ENCODE peak calls at places on chromosomes 1 and 21, in eight cellular contexts. J, X, K, D, Z, O, P and L are unnamed samples.

GRCh38 chr1:40078512-40079333 is 18.3 kb downstream of the PPT1 start:
- DNase-seq in J (peak), X (peak), K (peak), D (no peak), Z (peak), O (peak), P (peak), L (peak)

GRCh38 chr1:203338335-203339036 is 12.4 kb downstream of the FMOD start:
- DNase-seq in J (peak), X (peak), K (peak), D (peak), Z (peak), O (peak), P (peak), L (peak)

GRCh38 chr1:117821382-117821755 is 108.1 kb downstream of the GDAP2 start:
- DNase-seq in J (peak), X (no peak), K (no peak), D (no peak), Z (no peak), O (no peak), P (no peak), L (no peak)

GRCh38 chr1:221161571-221162041 is 282.4 kb downstream of the HLX start:
- DNase-seq in J (peak), X (no peak), K (no peak), D (no peak), Z (no peak), O (no peak), P (no peak), L (no peak)

GRCh38 chr1:235079443-235079967 is 49.1 kb downstream of the TOMM20 start:
- DNase-seq in J (no peak), X (no peak), K (peak), D (no peak), Z (no peak), O (peak), P (no peak), L (peak)

GRCh38 chr1:186623547-186623946 is 56.7 kb downstream of the PTGS2 start:
- DNase-seq in J (no peak), X (no peak), K (no peak), D (no peak), Z (no peak), O (no peak), P (no peak), L (no peak)

GRCh38 chr1:78061825-78062523 is 16.2 kb downstream of the GIPC2 start:
- DNase-seq in J (peak), X (no peak), K (no peak), D (no peak), Z (peak), O (no peak), P (no peak), L (no peak)

GRCh38 chr1:26828352-26829093 is 2.0 kb downstream of the ZDHHC18 start:
- DNase-seq in J (no peak), X (no peak), K (peak), D (peak), Z (no peak), O (no peak), P (no peak), L (no peak)

GRCh38 chr1:185733818-185734709 is at the start of gene HMCN1:
- DNase-seq in J (peak), X (no peak), K (peak), D (peak), Z (peak), O (peak), P (peak), L (peak)

GRCh38 chr1:78540056-78540455 is 49.3 kb downstream of the PTGFR start:
- DNase-seq in J (no peak), X (no peak), K (no peak), D (no peak), Z (no peak), O (no peak), P (no peak), L (no peak)

GRCh38 chr1:225879521-225880209 is 2.5 kb downstream of the TMEM63A start:
- DNase-seq in J (no peak), X (no peak), K (peak), D (peak), Z (no peak), O (no peak), P (no peak), L (no peak)

GRCh38 chr1:212089560-212090163 is 54.1 kb downstream of the DTL start:
- DNase-seq in J (no peak), X (no peak), K (no peak), D (no peak), Z (no peak), O (no peak), P (no peak), L (no peak)

GRCh38 chr1:160996195-160996594 is 24.8 kb downstream of the F11R start:
- DNase-seq in J (peak), X (no peak), K (no peak), D (no peak), Z (no peak), O (no peak), P (no peak), L (no peak)

GRCh38 chr1:1119272-1119890 is 3.5 kb upstream of the C1orf159 start:
- DNase-seq in J (no peak), X (no peak), K (peak), D (no peak), Z (no peak), O (no peak), P (no peak), L (no peak)

GRCh38 chr1:64861611-64862010 is 104.7 kb downstream of the JAK1 start:
- DNase-seq in J (peak), X (no peak), K (no peak), D (no peak), Z (peak), O (no peak), P (no peak), L (peak)

GRCh38 chr1:8571200-8571984 is 246.0 kb downstream of the RERE start:
- DNase-seq in J (peak), X (no peak), K (no peak), D (no peak), Z (peak), O (no peak), P (no peak), L (no peak)

GRCh38 chr21:31905444-31906400 is 32.9 kb downstream of the HUNK start:
- DNase-seq in J (no peak), X (no peak), K (no peak), D (no peak), Z (no peak), O (no peak), P (no peak), L (no peak)

GRCh38 chr1:200226268-200226968 is 183.4 kb downstream of the ZNF281 start:
- DNase-seq in J (no peak), X (no peak), K (no peak), D (no peak), Z (no peak), O (no peak), P (no peak), L (no peak)

GRCh38 chr1:152796421-152796820 is at the start of gene LCE1D:
- DNase-seq in J (no peak), X (no peak), K (no peak), D (no peak), Z (no peak), O (no peak), P (no peak), L (no peak)

GRCh38 chr1:152185544-152186391 is 26.7 kb upstream of the RPTN start:
- DNase-seq in J (peak), X (no peak), K (peak), D (no peak), Z (peak), O (peak), P (no peak), L (peak)

GRCh38 chr21:39444406-39445145 is 1.0 kb downstream of the LCA5L start:
- DNase-seq in J (peak), X (no peak), K (no peak), D (no peak), Z (peak), O (peak), P (no peak), L (peak)

GRCh38 chr1:175978476-175978875 is 228.6 kb downstream of the COP1 start:
- DNase-seq in J (peak), X (no peak), K (no peak), D (no peak), Z (no peak), O (no peak), P (no peak), L (no peak)

GRCh38 chr1:19044975-19045831 is 88.7 kb upstream of the IFFO2 start:
- DNase-seq in J (no peak), X (no peak), K (no peak), D (peak), Z (peak), O (no peak), P (no peak), L (no peak)

GRCh38 chr21:37562920-37563640 is 196.5 kb downstream of the DYRK1A start:
- DNase-seq in J (no peak), X (no peak), K (peak), D (no peak), Z (no peak), O (no peak), P (no peak), L (no peak)